ENCODE peak calls at places on chromosome 18, in seven cellular contexts. I is left cardiac atrium; Q is activated CD4-positive, CD25-positive, alpha-beta regulatory T cell; P is choroid plexus epithelial cell; O is CD8-positive, alpha-beta memory T cell; W is transverse colon; A is HCT116. E is an unnamed sample.

GRCh38 chr18:54233228-54233625 is 8.8 kb upstream of the MBD2 start:
- DNase-seq in I (no peak), Q (no peak), P (no peak), O (no peak), W (no peak), A (no peak), E (no peak)

GRCh38 chr18:65091737-65092329 is 659.0 kb upstream of the CDH7 start:
- DNase-seq in I (no peak), Q (no peak), P (peak; percentile 31), O (no peak), W (no peak), A (no peak), E (peak; percentile 41)

GRCh38 chr18:58645398-58645797 is 16.5 kb upstream of the ALPK2 start:
- DNase-seq in I (peak; percentile 24), Q (no peak), P (no peak), O (no peak), W (no peak), A (no peak), E (no peak)

GRCh38 chr18:63159590-63159989 is 160.0 kb downstream of the BCL2 start:
- DNase-seq in I (no peak), Q (no peak), P (no peak), O (no peak), W (peak; percentile 39), A (no peak), E (no peak)

GRCh38 chr18:34807106-34807796 is 97.2 kb downstream of the DTNA start:
- DNase-seq in I (no peak), Q (no peak), P (no peak), O (no peak), W (no peak), A (peak; percentile 76), E (no peak)

GRCh38 chr18:24685232-24685959 is 225.0 kb downstream of the HRH4 start:
- DNase-seq in I (no peak), Q (no peak), P (no peak), O (no peak), W (no peak), A (no peak), E (no peak)

GRCh38 chr18:35715139-35715538 is 133.6 kb downstream of the GALNT1 start:
- DNase-seq in I (no peak), Q (no peak), P (no peak), O (no peak), W (no peak), A (no peak), E (no peak)

GRCh38 chr18:79965119-79965902 is 868 bp downstream of the HSBP1L1 start:
- DNase-seq in I (no peak), Q (no peak), P (peak; percentile 96), O (no peak), W (peak; percentile 80), A (no peak), E (peak; percentile 46)

E was measured in NCI-H460.